ENCODE peak calls at places on chromosomes 2 and 18, in eight cellular contexts. One of them, this sample, is unnamed.

GRCh38 chr2:154908312-154908711 is 209.8 kb downstream of the KCNJ3 start:
- DNase-seq in HCT116: no peak
- DNase-seq in HepG2: no peak
- DNase-seq in GM23338: no peak
- DNase-seq in K562: no peak
- DNase-seq in SK-N-SH: no peak
- DNase-seq in GM12878: no peak
- DNase-seq in H1: no peak
- DNase-seq in this sample: no peak

GRCh38 chr18:36212978-36213303 is 25.6 kb downstream of the MOCOS start:
- DNase-seq in HCT116: no peak
- DNase-seq in HepG2: no peak
- DNase-seq in GM23338: no peak
- DNase-seq in K562: no peak
- DNase-seq in SK-N-SH: no peak
- DNase-seq in GM12878: no peak
- DNase-seq in H1: no peak
- DNase-seq in this sample: no peak

GRCh38 chr2:84388133-84388532 is 70.9 kb downstream of the SUCLG1 start:
- DNase-seq in HCT116: no peak
- DNase-seq in HepG2: no peak
- DNase-seq in GM23338: no peak
- DNase-seq in K562: no peak
- DNase-seq in SK-N-SH: no peak
- DNase-seq in GM12878: no peak
- DNase-seq in H1: no peak
- DNase-seq in this sample: no peak

GRCh38 chr2:127721311-127721977 is 20.1 kb downstream of the SFT2D3 start:
- DNase-seq in HCT116: no peak
- DNase-seq in HepG2: no peak
- DNase-seq in GM23338: no peak
- DNase-seq in K562: no peak
- DNase-seq in SK-N-SH: no peak
- DNase-seq in GM12878: no peak
- DNase-seq in H1: no peak
- DNase-seq in this sample: no peak

GRCh38 chr2:85135066-85135914 is 2.1 kb downstream of the TCF7L1 start:
- DNase-seq in HCT116: no peak
- DNase-seq in HepG2: no peak
- DNase-seq in GM23338: peak
- DNase-seq in K562: no peak
- DNase-seq in SK-N-SH: no peak
- DNase-seq in GM12878: no peak
- DNase-seq in H1: peak
- DNase-seq in this sample: no peak

GRCh38 chr2:109247340-109247739 is 118.3 kb downstream of the SH3RF3 start:
- DNase-seq in HCT116: no peak
- DNase-seq in HepG2: no peak
- DNase-seq in GM23338: no peak
- DNase-seq in K562: no peak
- DNase-seq in SK-N-SH: no peak
- DNase-seq in GM12878: no peak
- DNase-seq in H1: no peak
- DNase-seq in this sample: no peak

GRCh38 chr18:48029296-48029986 is 99.0 kb upstream of the SMAD2 start:
- DNase-seq in HCT116: no peak
- DNase-seq in HepG2: no peak
- DNase-seq in GM23338: no peak
- DNase-seq in K562: no peak
- DNase-seq in SK-N-SH: no peak
- DNase-seq in GM12878: no peak
- DNase-seq in H1: no peak
- DNase-seq in this sample: no peak

GRCh38 chr2:74602553-74603281 is 45.4 kb downstream of the M1AP start:
- DNase-seq in HCT116: no peak
- DNase-seq in HepG2: no peak
- DNase-seq in GM23338: no peak
- DNase-seq in K562: no peak
- DNase-seq in SK-N-SH: no peak
- DNase-seq in GM12878: no peak
- DNase-seq in H1: no peak
- DNase-seq in this sample: no peak

GRCh38 chr2:134682726-134683125 is 36.1 kb downstream of the TMEM163 start:
- DNase-seq in HCT116: no peak
- DNase-seq in HepG2: no peak
- DNase-seq in GM23338: no peak
- DNase-seq in K562: no peak
- DNase-seq in SK-N-SH: no peak
- DNase-seq in GM12878: no peak
- DNase-seq in H1: no peak
- DNase-seq in this sample: peak

DNA sequence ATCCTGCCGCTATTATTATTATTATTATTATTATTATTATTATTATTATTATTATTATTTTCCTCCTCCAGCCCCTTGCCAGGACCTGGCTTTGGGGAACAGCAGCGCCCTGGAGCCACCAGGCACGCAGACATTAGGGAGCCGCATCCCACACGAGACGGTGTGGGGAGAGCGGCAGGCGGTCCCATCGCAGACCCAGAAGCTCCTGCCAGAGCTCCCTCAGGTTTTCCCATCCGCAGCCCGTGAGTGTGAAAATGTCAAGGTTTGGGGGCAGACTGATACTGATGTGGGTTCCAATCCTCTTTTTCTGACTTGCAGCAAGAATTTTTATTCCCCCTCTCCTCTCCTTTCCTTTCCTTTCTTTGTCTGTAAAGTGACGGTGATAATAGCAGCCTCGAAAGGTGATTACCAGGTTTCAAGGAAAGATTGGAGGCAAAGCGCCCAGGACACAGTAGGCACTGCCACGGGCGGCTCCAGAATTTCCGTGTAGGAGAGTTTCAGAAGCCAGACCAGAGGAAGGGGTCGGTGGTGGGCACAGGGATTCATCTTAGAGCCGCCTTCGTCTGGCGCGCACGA is 812 bp downstream of the SCTR start:
- DNase-seq in HCT116: no peak
- DNase-seq in HepG2: no peak
- DNase-seq in GM23338: no peak
- DNase-seq in K562: no peak
- DNase-seq in SK-N-SH: no peak
- DNase-seq in GM12878: no peak
- DNase-seq in H1: no peak
- DNase-seq in this sample: no peak
- H2AFZ ChIP-seq in HCT116: no peak
- H2AFZ ChIP-seq in HepG2: no peak
- H2AFZ ChIP-seq in GM23338: peak
- H2AFZ ChIP-seq in K562: no peak
- H2AFZ ChIP-seq in SK-N-SH: no peak
- H2AFZ ChIP-seq in GM12878: no peak
- H2AFZ ChIP-seq in H1: peak
- H2AFZ ChIP-seq in this sample: no peak

GRCh38 chr2:118118479-118118878 is 30.2 kb downstream of the INSIG2 start:
- DNase-seq in HCT116: peak
- DNase-seq in HepG2: peak
- DNase-seq in GM23338: no peak
- DNase-seq in K562: no peak
- DNase-seq in SK-N-SH: no peak
- DNase-seq in GM12878: no peak
- DNase-seq in H1: no peak
- DNase-seq in this sample: peak

GRCh38 chr2:118112771-118113334 is 24.6 kb downstream of the INSIG2 start:
- DNase-seq in HCT116: peak
- DNase-seq in HepG2: peak
- DNase-seq in GM23338: no peak
- DNase-seq in K562: no peak
- DNase-seq in SK-N-SH: no peak
- DNase-seq in GM12878: no peak
- DNase-seq in H1: no peak
- DNase-seq in this sample: peak

GRCh38 chr2:118115761-118116160 is 27.5 kb downstream of the INSIG2 start:
- DNase-seq in HCT116: no peak
- DNase-seq in HepG2: no peak
- DNase-seq in GM23338: no peak
- DNase-seq in K562: no peak
- DNase-seq in SK-N-SH: no peak
- DNase-seq in GM12878: no peak
- DNase-seq in H1: no peak
- DNase-seq in this sample: no peak

GRCh38 chr2:118110991-118111390 is 22.7 kb downstream of the INSIG2 start:
- DNase-seq in HCT116: no peak
- DNase-seq in HepG2: no peak
- DNase-seq in GM23338: no peak
- DNase-seq in K562: no peak
- DNase-seq in SK-N-SH: no peak
- DNase-seq in GM12878: no peak
- DNase-seq in H1: no peak
- DNase-seq in this sample: no peak

DNA sequence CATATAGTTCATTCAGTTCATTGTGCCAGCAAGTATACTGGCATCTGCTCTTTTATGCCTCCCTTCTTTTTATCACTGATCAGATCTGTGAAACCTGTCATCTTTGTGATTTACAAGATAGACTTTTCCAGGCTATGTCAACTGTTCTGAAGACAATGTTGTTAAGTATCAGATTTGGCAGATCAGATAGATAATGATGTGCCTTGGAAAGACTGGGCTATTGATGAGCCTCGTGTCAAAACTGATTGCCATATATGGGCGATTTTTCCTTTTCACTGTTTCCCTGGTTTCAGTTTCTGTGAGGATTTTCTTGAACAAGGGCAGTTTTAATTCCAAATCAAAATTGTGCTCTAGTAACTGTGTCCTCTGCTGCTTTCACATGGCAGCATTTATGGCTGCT is 26.6 kb downstream of the INSIG2 start:
- DNase-seq in HCT116: no peak
- DNase-seq in HepG2: no peak
- DNase-seq in GM23338: no peak
- DNase-seq in K562: no peak
- DNase-seq in SK-N-SH: no peak
- DNase-seq in GM12878: no peak
- DNase-seq in H1: no peak
- DNase-seq in this sample: no peak
- TF ChIP-seq POLR2AphosphoS5 in HCT116: no peak
- TF ChIP-seq POLR2AphosphoS5 in HepG2: no peak
- TF ChIP-seq POLR2AphosphoS5 in GM23338: no peak
- TF ChIP-seq POLR2AphosphoS5 in K562: no peak
- TF ChIP-seq POLR2AphosphoS5 in SK-N-SH: no peak
- TF ChIP-seq POLR2AphosphoS5 in GM12878: no peak
- TF ChIP-seq POLR2AphosphoS5 in H1: no peak
- TF ChIP-seq POLR2AphosphoS5 in this sample: no peak

GRCh38 chr2:183227191-183227590 is 102.9 kb downstream of the NUP35 start:
- DNase-seq in HCT116: no peak
- DNase-seq in HepG2: no peak
- DNase-seq in GM23338: no peak
- DNase-seq in K562: no peak
- DNase-seq in SK-N-SH: no peak
- DNase-seq in GM12878: no peak
- DNase-seq in H1: no peak
- DNase-seq in this sample: no peak

GRCh38 chr2:183229386-183229785 is 105.1 kb downstream of the NUP35 start:
- DNase-seq in HCT116: no peak
- DNase-seq in HepG2: no peak
- DNase-seq in GM23338: no peak
- DNase-seq in K562: no peak
- DNase-seq in SK-N-SH: no peak
- DNase-seq in GM12878: no peak
- DNase-seq in H1: no peak
- DNase-seq in this sample: no peak

GRCh38 chr2:183232161-183232865 is 108.1 kb downstream of the NUP35 start:
- DNase-seq in HCT116: no peak
- DNase-seq in HepG2: no peak
- DNase-seq in GM23338: no peak
- DNase-seq in K562: no peak
- DNase-seq in SK-N-SH: no peak
- DNase-seq in GM12878: no peak
- DNase-seq in H1: no peak
- DNase-seq in this sample: no peak
- H2AFZ ChIP-seq in HCT116: no peak
- H2AFZ ChIP-seq in HepG2: no peak
- H2AFZ ChIP-seq in GM23338: no peak
- H2AFZ ChIP-seq in K562: no peak
- H2AFZ ChIP-seq in SK-N-SH: no peak
- H2AFZ ChIP-seq in GM12878: no peak
- H2AFZ ChIP-seq in H1: no peak
- H2AFZ ChIP-seq in this sample: no peak

GRCh38 chr2:1686784-1687105 is 57.6 kb downstream of the PXDN start:
- DNase-seq in HCT116: no peak
- DNase-seq in HepG2: no peak
- DNase-seq in GM23338: no peak
- DNase-seq in K562: no peak
- DNase-seq in SK-N-SH: no peak
- DNase-seq in GM12878: no peak
- DNase-seq in H1: no peak
- DNase-seq in this sample: no peak

GRCh38 chr2:1687254-1687653 is 57.1 kb downstream of the PXDN start:
- DNase-seq in HCT116: no peak
- DNase-seq in HepG2: no peak
- DNase-seq in GM23338: no peak
- DNase-seq in K562: no peak
- DNase-seq in SK-N-SH: no peak
- DNase-seq in GM12878: no peak
- DNase-seq in H1: no peak
- DNase-seq in this sample: no peak

GRCh38 chr2:1685957-1686783 is 58.1 kb downstream of the PXDN start:
- DNase-seq in HCT116: no peak
- DNase-seq in HepG2: no peak
- DNase-seq in GM23338: peak
- DNase-seq in K562: no peak
- DNase-seq in SK-N-SH: no peak
- DNase-seq in GM12878: no peak
- DNase-seq in H1: peak
- DNase-seq in this sample: peak

GRCh38 chr2:1688859-1689258 is 55.5 kb downstream of the PXDN start:
- DNase-seq in HCT116: no peak
- DNase-seq in HepG2: no peak
- DNase-seq in GM23338: no peak
- DNase-seq in K562: no peak
- DNase-seq in SK-N-SH: no peak
- DNase-seq in GM12878: no peak
- DNase-seq in H1: no peak
- DNase-seq in this sample: no peak

GRCh38 chr2:1688161-1688560 is 56.2 kb downstream of the PXDN start:
- DNase-seq in HCT116: no peak
- DNase-seq in HepG2: no peak
- DNase-seq in GM23338: no peak
- DNase-seq in K562: no peak
- DNase-seq in SK-N-SH: no peak
- DNase-seq in GM12878: no peak
- DNase-seq in H1: no peak
- DNase-seq in this sample: no peak
- TF ChIP-seq POLR2AphosphoS5 in HCT116: no peak
- TF ChIP-seq POLR2AphosphoS5 in HepG2: no peak
- TF ChIP-seq POLR2AphosphoS5 in GM23338: no peak
- TF ChIP-seq POLR2AphosphoS5 in K562: no peak
- TF ChIP-seq POLR2AphosphoS5 in SK-N-SH: no peak
- TF ChIP-seq POLR2AphosphoS5 in GM12878: no peak
- TF ChIP-seq POLR2AphosphoS5 in H1: no peak
- TF ChIP-seq POLR2AphosphoS5 in this sample: no peak

GRCh38 chr2:9641641-9642040 is 10.8 kb upstream of the YWHAQ start:
- DNase-seq in HCT116: no peak
- DNase-seq in HepG2: no peak
- DNase-seq in GM23338: no peak
- DNase-seq in K562: no peak
- DNase-seq in SK-N-SH: no peak
- DNase-seq in GM12878: no peak
- DNase-seq in H1: no peak
- DNase-seq in this sample: no peak
- H2AFZ ChIP-seq in HCT116: no peak
- H2AFZ ChIP-seq in HepG2: no peak
- H2AFZ ChIP-seq in GM23338: no peak
- H2AFZ ChIP-seq in K562: no peak
- H2AFZ ChIP-seq in SK-N-SH: no peak
- H2AFZ ChIP-seq in GM12878: no peak
- H2AFZ ChIP-seq in H1: no peak
- H2AFZ ChIP-seq in this sample: no peak

This sample was measured in endothelial cell of umbilical vein.